ENCODE peak calls at places on chromosomes 13 and 19, in seven cellular contexts. R, L, U, P, Y, N and V are unnamed samples.

GRCh38 chr13:73967397-73968165 is 166.6 kb downstream of the KLF12 start:
- DNase-seq in N (no peak), R (no peak), P (no peak), L (no peak), U (no peak), Y (no peak), V (no peak)

GRCh38 chr19:47379398-47379938 is 30.4 kb downstream of the DHX34 start:
- DNase-seq in N (no peak), L (no peak), P (no peak), U (no peak), R (no peak), Y (no peak), V (no peak)

GRCh38 chr13:90287521-90287920 is 1060.0 kb upstream of the MIR17HG start:
- DNase-seq in R (no peak), U (no peak), P (no peak), L (no peak), Y (no peak), N (no peak), V (no peak)

GRCh38 chr19:4391701-4392543 is 8.4 kb downstream of the SH3GL1 start:
- DNase-seq in R (no peak), L (no peak), P (no peak), U (no peak), Y (no peak), N (peak), V (peak)

GRCh38 chr13:20945952-20946383 is 43.4 kb upstream of the XPO4 start:
- DNase-seq in N (no peak), L (peak), R (peak), P (peak), Y (no peak), U (no peak), V (no peak)

GRCh38 chr13:71714802-71715375 is 152.1 kb downstream of the DACH1 start:
- DNase-seq in U (no peak), L (no peak), P (no peak), R (no peak), N (no peak), Y (no peak), V (no peak)

GRCh38 chr13:47211106-47211505 is 314.3 kb upstream of the HTR2A start:
- DNase-seq in R (no peak), U (peak), P (no peak), L (no peak), Y (no peak), N (peak), V (peak)

GRCh38 chr13:61151062-61151461 is 264.6 kb downstream of the PCDH20 start:
- DNase-seq in R (no peak), L (no peak), N (no peak), P (no peak), U (no peak), Y (no peak), V (no peak)

GRCh38 chr13:97945792-97946419 is 7.6 kb upstream of the IPO5 start:
- DNase-seq in R (no peak), P (no peak), L (no peak), U (no peak), N (no peak), Y (no peak), V (peak)

GRCh38 chr19:45990113-45990728 is 5.0 kb upstream of the CCDC61 start:
- DNase-seq in U (no peak), R (no peak), Y (no peak), P (no peak), L (no peak), N (no peak), V (no peak)

GRCh38 chr13:36750046-36750445 is 69.0 kb upstream of the RFXAP start:
- DNase-seq in R (no peak), L (no peak), N (peak), U (no peak), Y (no peak), P (no peak), V (no peak)